ENCODE peak calls at places on chromosomes 7 and 10, in seven cellular contexts. One of them, this sample, is unnamed.

GRCh38 chr10:120112809-120113208 is 220.3 kb downstream of the SEC23IP start:
- DNase-seq in IMR-90: no peak
- DNase-seq in Karpas-422: no peak
- DNase-seq in DND-41: no peak
- DNase-seq in mesendoderm: no peak
- DNase-seq in fibroblast of lung: no peak
- DNase-seq in GM23248: no peak
- DNase-seq in this sample: no peak

GRCh38 chr10:49109669-49110335 is 5.5 kb downstream of the VSTM4 start:
- DNase-seq in GM23248: peak; percentile 81
- DNase-seq in Karpas-422: no peak
- DNase-seq in IMR-90: peak; percentile 73
- DNase-seq in fibroblast of lung: peak; percentile 9
- DNase-seq in mesendoderm: no peak
- DNase-seq in DND-41: no peak
- DNase-seq in this sample: peak; percentile 2

GRCh38 chr7:126658684-126659083 is 594.1 kb downstream of the GRM8 start:
- DNase-seq in DND-41: no peak
- DNase-seq in IMR-90: no peak
- DNase-seq in mesendoderm: no peak
- DNase-seq in GM23248: no peak
- DNase-seq in fibroblast of lung: no peak
- DNase-seq in Karpas-422: peak; percentile 2
- DNase-seq in this sample: no peak

GRCh38 chr10:30671011-30671616 is 41.6 kb upstream of the LYZL2 start:
- DNase-seq in mesendoderm: peak; percentile 83
- DNase-seq in Karpas-422: peak; percentile 79
- DNase-seq in IMR-90: peak; percentile 81
- DNase-seq in DND-41: peak; percentile 53
- DNase-seq in GM23248: peak; percentile 75
- DNase-seq in fibroblast of lung: peak; percentile 64
- DNase-seq in this sample: peak; percentile 54

GRCh38 chr7:38398725-38399321 is 125.4 kb upstream of the TARP start:
- DNase-seq in IMR-90: peak; percentile 48
- DNase-seq in fibroblast of lung: peak; percentile 34
- DNase-seq in DND-41: peak; percentile 49
- DNase-seq in GM23248: peak; percentile 75
- DNase-seq in mesendoderm: peak; percentile 37
- DNase-seq in Karpas-422: peak; percentile 77
- DNase-seq in this sample: peak; percentile 20

GRCh38 chr10:84076540-84077195 is 62.6 kb upstream of the GHITM start:
- DNase-seq in Karpas-422: peak; percentile 54
- DNase-seq in mesendoderm: peak; percentile 87
- DNase-seq in GM23248: peak; percentile 66
- DNase-seq in IMR-90: peak; percentile 18
- DNase-seq in DND-41: peak; percentile 21
- DNase-seq in fibroblast of lung: peak; percentile 34
- DNase-seq in this sample: peak; percentile 25

GRCh38 chr7:6655636-6656385 is 18.7 kb downstream of the ZNF316 start:
- DNase-seq in fibroblast of lung: no peak
- DNase-seq in mesendoderm: no peak
- DNase-seq in DND-41: no peak
- DNase-seq in GM23248: no peak
- DNase-seq in IMR-90: no peak
- DNase-seq in Karpas-422: no peak
- DNase-seq in this sample: no peak

GRCh38 chr7:138886501-138886917 is 88.5 kb upstream of the ATP6V0A4 start:
- DNase-seq in mesendoderm: no peak
- DNase-seq in Karpas-422: peak; percentile 89
- DNase-seq in DND-41: peak; percentile 65
- DNase-seq in IMR-90: peak; percentile 73
- DNase-seq in fibroblast of lung: peak; percentile 59
- DNase-seq in GM23248: peak; percentile 74
- DNase-seq in this sample: peak; percentile 39

GRCh38 chr10:97590748-97591139 is 1.2 kb downstream of the C10orf62 start:
- DNase-seq in IMR-90: no peak
- DNase-seq in Karpas-422: no peak
- DNase-seq in mesendoderm: no peak
- DNase-seq in GM23248: no peak
- DNase-seq in fibroblast of lung: no peak
- DNase-seq in DND-41: no peak
- DNase-seq in this sample: no peak

GRCh38 chr7:90244909-90245841 is at the start of gene CFAP69:
- DNase-seq in IMR-90: peak; percentile 78
- DNase-seq in mesendoderm: peak; percentile 96
- DNase-seq in Karpas-422: peak; percentile 89
- DNase-seq in DND-41: no peak
- DNase-seq in GM23248: peak; percentile 95
- DNase-seq in fibroblast of lung: peak; percentile 86
- DNase-seq in this sample: peak; percentile 76

GRCh38 chr7:136530831-136531230 is 337.6 kb upstream of the CHRM2 start:
- DNase-seq in mesendoderm: no peak
- DNase-seq in IMR-90: no peak
- DNase-seq in DND-41: no peak
- DNase-seq in GM23248: no peak
- DNase-seq in Karpas-422: no peak
- DNase-seq in fibroblast of lung: no peak
- DNase-seq in this sample: no peak

GRCh38 chr10:74011762-74012161 is 13.8 kb downstream of the VCL start:
- DNase-seq in GM23248: peak; percentile 95
- DNase-seq in IMR-90: peak; percentile 89
- DNase-seq in mesendoderm: no peak
- DNase-seq in fibroblast of lung: peak; percentile 94
- DNase-seq in Karpas-422: peak; percentile 81
- DNase-seq in DND-41: no peak
- DNase-seq in this sample: peak; percentile 93

GRCh38 chr10:42753507-42754154 is 29.0 kb upstream of the BMS1 start:
- DNase-seq in DND-41: no peak
- DNase-seq in GM23248: peak; percentile 46
- DNase-seq in IMR-90: no peak
- DNase-seq in fibroblast of lung: no peak
- DNase-seq in mesendoderm: no peak
- DNase-seq in Karpas-422: no peak
- DNase-seq in this sample: no peak
- H3K9ac ChIP-seq in DND-41: no peak overlapping the region
- H3K9ac ChIP-seq in GM23248: no peak overlapping the region
- H3K9ac ChIP-seq in IMR-90: no peak overlapping the region
- H3K9ac ChIP-seq in fibroblast of lung: no peak overlapping the region
- H3K9ac ChIP-seq in mesendoderm: no peak overlapping the region
- H3K9ac ChIP-seq in Karpas-422: no peak overlapping the region
- H3K9ac ChIP-seq in this sample: no peak overlapping the region

GRCh38 chr7:30694218-30694745 is 12.0 kb upstream of the CRHR2 start:
- DNase-seq in IMR-90: no peak
- DNase-seq in mesendoderm: no peak
- DNase-seq in Karpas-422: no peak
- DNase-seq in GM23248: no peak
- DNase-seq in DND-41: no peak
- DNase-seq in fibroblast of lung: no peak
- DNase-seq in this sample: no peak
- H3K27ac ChIP-seq in IMR-90: no peak overlapping the region
- H3K27ac ChIP-seq in mesendoderm: no peak overlapping the region
- H3K27ac ChIP-seq in Karpas-422: no peak overlapping the region
- H3K27ac ChIP-seq in GM23248: no peak overlapping the region
- H3K27ac ChIP-seq in DND-41: no peak overlapping the region
- H3K27ac ChIP-seq in fibroblast of lung: no peak overlapping the region
- H3K27ac ChIP-seq in this sample: no peak overlapping the region

DNA sequence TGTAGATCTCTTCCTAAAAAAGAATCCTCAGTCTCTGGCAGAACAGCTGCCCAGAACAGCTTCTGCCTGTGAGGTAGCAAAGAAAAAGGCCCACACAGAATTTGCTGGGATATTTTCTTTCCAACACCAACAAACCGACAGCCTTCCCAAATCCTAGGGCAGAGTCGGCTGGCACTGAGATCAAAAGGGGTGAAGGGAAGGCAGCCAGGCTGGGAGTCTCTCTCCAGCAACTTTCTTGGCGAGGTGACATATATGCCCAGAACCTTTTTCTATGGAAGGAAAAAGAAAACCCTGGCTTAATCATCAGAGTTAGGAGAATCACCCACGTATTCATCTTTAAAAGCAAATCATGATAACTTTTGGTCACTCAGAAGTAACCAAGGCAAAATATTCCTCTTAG is 279.6 kb downstream of the DNAJB6 start:
- DNase-seq in Karpas-422: no peak
- DNase-seq in fibroblast of lung: peak; percentile 54
- DNase-seq in IMR-90: no peak
- DNase-seq in mesendoderm: no peak
- DNase-seq in DND-41: no peak
- DNase-seq in GM23248: no peak
- DNase-seq in this sample: peak; percentile 32
- H3K4me2 ChIP-seq in Karpas-422: no peak overlapping the region
- H3K4me2 ChIP-seq in fibroblast of lung: no peak overlapping the region
- H3K4me2 ChIP-seq in IMR-90: no peak overlapping the region
- H3K4me2 ChIP-seq in mesendoderm: no peak overlapping the region
- H3K4me2 ChIP-seq in DND-41: no peak overlapping the region
- H3K4me2 ChIP-seq in GM23248: no peak overlapping the region
- H3K4me2 ChIP-seq in this sample: no peak overlapping the region

GRCh38 chr10:65742851-65743250 is 1183.0 kb upstream of the LRRTM3 start:
- DNase-seq in IMR-90: no peak
- DNase-seq in mesendoderm: no peak
- DNase-seq in DND-41: no peak
- DNase-seq in GM23248: no peak
- DNase-seq in Karpas-422: no peak
- DNase-seq in fibroblast of lung: no peak
- DNase-seq in this sample: no peak
- H3K9ac ChIP-seq in IMR-90: no peak overlapping the region
- H3K9ac ChIP-seq in mesendoderm: no peak overlapping the region
- H3K9ac ChIP-seq in DND-41: no peak overlapping the region
- H3K9ac ChIP-seq in GM23248: no peak overlapping the region
- H3K9ac ChIP-seq in Karpas-422: no peak overlapping the region
- H3K9ac ChIP-seq in fibroblast of lung: no peak overlapping the region
- H3K9ac ChIP-seq in this sample: no peak overlapping the region